ENCODE peak calls at places on chromosome 6, in seven cellular contexts. Y, G, P, C, S, E and U are unnamed samples.

GRCh38 chr6:34476462-34476861 is 10.6 kb downstream of the PACSIN1 start:
- DNase-seq in Y (no peak), G (no peak), P (no peak), C (no peak), S (no peak), E (no peak), U (no peak)

GRCh38 chr6:80003841-80004198 is 629 bp upstream of the TTK start:
- DNase-seq in Y (peak), G (no peak), P (no peak), C (no peak), S (no peak), E (no peak), U (no peak)

GRCh38 chr6:96522469-96523009 is 933 bp downstream of the UFL1 start:
- DNase-seq in Y (peak), G (no peak), P (peak), C (peak), S (peak), E (no peak), U (peak)

GRCh38 chr6:35511980-35512379 is 716 bp downstream of the TULP1 start:
- DNase-seq in Y (no peak), G (no peak), P (no peak), C (no peak), S (no peak), E (no peak), U (no peak)

GRCh38 chr6:118598324-118598723 is 50.2 kb downstream of the PLN start:
- DNase-seq in Y (no peak), G (no peak), P (no peak), C (no peak), S (no peak), E (no peak), U (no peak)

GRCh38 chr6:93799226-93799625 is 379.9 kb upstream of the EPHA7 start:
- DNase-seq in Y (peak), G (no peak), P (no peak), C (peak), S (peak), E (no peak), U (peak)

GRCh38 chr6:44642345-44642744 is 254.8 kb downstream of the CDC5L start:
- DNase-seq in Y (no peak), G (no peak), P (no peak), C (no peak), S (no peak), E (no peak), U (no peak)

GRCh38 chr6:84685983-84686584 is 78.3 kb downstream of the TBX18 start:
- DNase-seq in Y (no peak), G (no peak), P (peak), C (no peak), S (peak), E (no peak), U (no peak)

GRCh38 chr6:108609276-108609769 is 48.6 kb downstream of the FOXO3 start:
- DNase-seq in Y (no peak), G (no peak), P (no peak), C (peak), S (peak), E (no peak), U (peak)

GRCh38 chr6:25089442-25089841 is 153.7 kb upstream of the RIPOR2 start:
- DNase-seq in Y (peak), G (no peak), P (peak), C (no peak), S (peak), E (no peak), U (peak)

DNA sequence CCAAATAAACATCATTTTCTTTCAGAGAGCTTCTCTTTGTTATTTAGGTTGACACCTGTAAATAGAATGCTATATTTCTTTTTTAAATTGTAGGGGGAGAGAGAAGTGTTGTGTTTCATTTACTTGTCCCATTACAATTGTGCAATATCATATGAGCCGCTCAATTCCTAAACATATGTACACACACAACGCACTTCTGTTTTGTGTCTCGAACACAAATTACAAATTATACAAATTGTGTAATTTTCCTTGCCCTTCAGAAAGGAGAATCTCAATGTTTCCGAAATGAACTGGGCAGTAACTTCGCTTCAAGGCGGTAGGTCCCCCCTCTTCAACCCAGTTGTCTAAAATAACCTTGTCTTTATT is 2.6 kb upstream of the ABT1 start:
- DNase-seq in Y (no peak), G (no peak), P (no peak), C (no peak), S (no peak), E (no peak), U (no peak)
- H3K4me3 ChIP-seq in Y (no peak), G (peak), P (no peak), C (no peak), S (no peak), E (no peak), U (peak)

GRCh38 chr6:83430606-83431544 is at the start of gene ME1:
- DNase-seq in Y (peak), G (peak), P (peak), C (peak), S (peak), E (peak), U (peak)

GRCh38 chr6:83429857-83430605 is 820 bp downstream of the ME1 start:
- DNase-seq in Y (peak), G (no peak), P (peak), C (peak), S (peak), E (no peak), U (peak)

GRCh38 chr6:83431545-83432165 is 804 bp upstream of the ME1 start:
- DNase-seq in Y (no peak), G (no peak), P (peak), C (no peak), S (no peak), E (no peak), U (no peak)

GRCh38 chr6:83429269-83429668 is 1.6 kb downstream of the ME1 start:
- DNase-seq in Y (no peak), G (no peak), P (no peak), C (no peak), S (no peak), E (no peak), U (no peak)

DNA sequence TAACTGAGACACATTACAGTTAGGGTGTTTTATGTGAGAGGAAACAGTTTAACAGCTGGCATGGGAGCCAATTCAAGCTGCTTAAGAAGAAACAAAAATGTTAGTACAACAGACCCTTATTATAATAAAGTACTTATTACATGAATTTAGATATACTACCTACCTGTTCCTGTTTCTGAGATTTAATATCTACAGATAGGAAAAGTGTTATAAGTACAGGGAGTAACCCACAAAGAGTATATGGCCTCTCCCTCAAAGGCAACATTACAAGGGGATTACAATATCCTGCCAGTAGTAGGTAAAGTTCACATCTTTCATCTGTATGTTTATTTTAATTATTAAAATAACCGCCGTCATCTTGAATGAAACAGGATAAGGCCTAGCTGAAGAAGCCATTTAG is 1.8 kb upstream of the ME1 start:
- DNase-seq in Y (no peak), G (no peak), P (no peak), C (no peak), S (no peak), E (no peak), U (no peak)
- H3K4me3 ChIP-seq in Y (no peak), G (no peak), P (no peak), C (no peak), S (no peak), E (no peak), U (no peak)

GRCh38 chr6:105179244-105180065 is at the start of gene POPDC3:
- DNase-seq in Y (peak), G (no peak), P (no peak), C (peak), S (peak), E (no peak), U (peak)
- H3K4me3 ChIP-seq in Y (peak), G (peak), P (peak), C (peak), S (peak), E (peak), U (peak)

GRCh38 chr6:8657522-8657921 is 222.2 kb upstream of the SLC35B3 start:
- DNase-seq in Y (no peak), G (no peak), P (no peak), C (no peak), S (no peak), E (no peak), U (no peak)

GRCh38 chr6:8652710-8653109 is 217.4 kb upstream of the SLC35B3 start:
- DNase-seq in Y (no peak), G (no peak), P (no peak), C (no peak), S (no peak), E (no peak), U (no peak)

GRCh38 chr6:8659404-8660189 is 224.3 kb upstream of the SLC35B3 start:
- DNase-seq in Y (no peak), G (no peak), P (no peak), C (no peak), S (no peak), E (no peak), U (no peak)

GRCh38 chr6:8658391-8658790 is 223.0 kb upstream of the SLC35B3 start:
- DNase-seq in Y (no peak), G (no peak), P (peak), C (no peak), S (no peak), E (no peak), U (no peak)

GRCh38 chr6:8655670-8656454 is 220.5 kb upstream of the SLC35B3 start:
- DNase-seq in Y (no peak), G (no peak), P (no peak), C (no peak), S (no peak), E (no peak), U (no peak)
- H3K4me3 ChIP-seq in Y (no peak), G (no peak), P (no peak), C (no peak), S (no peak), E (no peak), U (no peak)